ENCODE peak calls at places on chromosomes 11 and 22, in five cellular contexts. One of them, this sample, is unnamed.

GRCh38 chr11:128903248-128904041 is 12.3 kb downstream of the KCNJ5 start:
- DNase-seq in stomach: no peak
- DNase-seq in neuronal stem cell: no peak
- DNase-seq in heart right ventricle: no peak
- DNase-seq in adipocyte: no peak
- DNase-seq in this sample: no peak

GRCh38 chr11:12478743-12479142 is 101.4 kb downstream of the PARVA start:
- DNase-seq in heart right ventricle: no peak
- DNase-seq in neuronal stem cell: no peak
- DNase-seq in stomach: no peak
- DNase-seq in adipocyte: no peak
- DNase-seq in this sample: no peak

GRCh38 chr11:2899080-2899783 is 13.7 kb upstream of the CDKN1C start:
- DNase-seq in heart right ventricle: no peak
- DNase-seq in neuronal stem cell: no peak
- DNase-seq in stomach: no peak
- DNase-seq in adipocyte: no peak
- DNase-seq in this sample: no peak

GRCh38 chr11:93921695-93922468 is 71.5 kb upstream of the VSTM5 start:
- DNase-seq in stomach: peak; percentile 48
- DNase-seq in adipocyte: peak; percentile 76
- DNase-seq in heart right ventricle: no peak
- DNase-seq in neuronal stem cell: peak; percentile 54
- DNase-seq in this sample: peak; percentile 77

GRCh38 chr11:6557761-6558674 is 45.4 kb downstream of the RRP8 start:
- DNase-seq in neuronal stem cell: no peak
- DNase-seq in heart right ventricle: peak; percentile 44
- DNase-seq in stomach: no peak
- DNase-seq in adipocyte: no peak
- DNase-seq in this sample: no peak

GRCh38 chr11:94959179-94959578 is 14.2 kb downstream of the CWC15 start:
- DNase-seq in stomach: no peak
- DNase-seq in heart right ventricle: no peak
- DNase-seq in neuronal stem cell: no peak
- DNase-seq in adipocyte: no peak
- DNase-seq in this sample: no peak

GRCh38 chr11:45647786-45648185 is 17.6 kb downstream of the CHST1 start:
- DNase-seq in stomach: no peak
- DNase-seq in neuronal stem cell: peak; percentile 57
- DNase-seq in adipocyte: no peak
- DNase-seq in heart right ventricle: no peak
- DNase-seq in this sample: no peak

GRCh38 chr11:78228467-78228866 is 39.7 kb downstream of the USP35 start:
- DNase-seq in adipocyte: peak; percentile 73
- DNase-seq in stomach: no peak
- DNase-seq in heart right ventricle: no peak
- DNase-seq in neuronal stem cell: peak; percentile 27
- DNase-seq in this sample: peak; percentile 81

GRCh38 chr11:59141673-59142460 is 789 bp upstream of the FAM111A start:
- DNase-seq in stomach: no peak
- DNase-seq in heart right ventricle: no peak
- DNase-seq in adipocyte: peak; percentile 57
- DNase-seq in neuronal stem cell: no peak
- DNase-seq in this sample: no peak

GRCh38 chr22:26194877-26195276 is 25.6 kb downstream of the SEZ6L start:
- DNase-seq in heart right ventricle: no peak
- DNase-seq in adipocyte: no peak
- DNase-seq in stomach: no peak
- DNase-seq in neuronal stem cell: no peak
- DNase-seq in this sample: no peak

GRCh38 chr22:37556750-37557149 is 3.5 kb upstream of the CDC42EP1 start:
- DNase-seq in stomach: no peak
- DNase-seq in heart right ventricle: no peak
- DNase-seq in neuronal stem cell: no peak
- DNase-seq in adipocyte: peak; percentile 38
- DNase-seq in this sample: no peak

GRCh38 chr22:37485006-37485713 is 1.0 kb downstream of the MFNG start:
- DNase-seq in heart right ventricle: peak; percentile 34
- DNase-seq in neuronal stem cell: no peak
- DNase-seq in adipocyte: no peak
- DNase-seq in stomach: no peak
- DNase-seq in this sample: no peak

GRCh38 chr11:104122008-104122635 is 41.8 kb downstream of the PDGFD start:
- DNase-seq in heart right ventricle: no peak
- DNase-seq in neuronal stem cell: no peak
- DNase-seq in adipocyte: no peak
- DNase-seq in stomach: no peak
- DNase-seq in this sample: no peak

GRCh38 chr11:102794382-102794781 is 3.6 kb downstream of the MMP1 start:
- DNase-seq in stomach: no peak
- DNase-seq in heart right ventricle: no peak
- DNase-seq in adipocyte: peak; percentile 22
- DNase-seq in neuronal stem cell: no peak
- DNase-seq in this sample: peak; percentile 61

GRCh38 chr11:109978895-109979294 is 114.3 kb upstream of the ZC3H12C start:
- DNase-seq in stomach: no peak
- DNase-seq in neuronal stem cell: no peak
- DNase-seq in heart right ventricle: no peak
- DNase-seq in adipocyte: peak; percentile 8
- DNase-seq in this sample: no peak

GRCh38 chr11:119262668-119263351 is 54.1 kb downstream of the MCAM start:
- DNase-seq in adipocyte: no peak
- DNase-seq in neuronal stem cell: no peak
- DNase-seq in heart right ventricle: no peak
- DNase-seq in stomach: no peak
- DNase-seq in this sample: no peak

GRCh38 chr11:95698939-95699562 is 90.5 kb downstream of the FAM76B start:
- DNase-seq in heart right ventricle: no peak
- DNase-seq in neuronal stem cell: no peak
- DNase-seq in adipocyte: no peak
- DNase-seq in stomach: no peak
- DNase-seq in this sample: no peak

GRCh38 chr22:22357024-22357868 is 112.7 kb downstream of the VPREB1 start:
- DNase-seq in stomach: peak; percentile 67
- DNase-seq in heart right ventricle: peak; percentile 57
- DNase-seq in adipocyte: peak; percentile 39
- DNase-seq in neuronal stem cell: peak; percentile 78
- DNase-seq in this sample: peak; percentile 91

GRCh38 chr11:96741068-96741467 is 351.3 kb downstream of the JRKL start:
- DNase-seq in adipocyte: peak; percentile 34
- DNase-seq in neuronal stem cell: no peak
- DNase-seq in stomach: no peak
- DNase-seq in heart right ventricle: no peak
- DNase-seq in this sample: no peak

GRCh38 chr11:122642472-122642922 is 13.0 kb upstream of the UBASH3B start:
- DNase-seq in adipocyte: peak; percentile 79
- DNase-seq in heart right ventricle: no peak
- DNase-seq in stomach: no peak
- DNase-seq in neuronal stem cell: no peak
- DNase-seq in this sample: peak; percentile 66

GRCh38 chr11:45739866-45740265 is 65.1 kb upstream of the SLC35C1 start:
- DNase-seq in heart right ventricle: no peak
- DNase-seq in adipocyte: no peak
- DNase-seq in stomach: no peak
- DNase-seq in neuronal stem cell: no peak
- DNase-seq in this sample: no peak

GRCh38 chr11:92401507-92401906 is 176.9 kb downstream of the FAT3 start:
- DNase-seq in stomach: no peak
- DNase-seq in heart right ventricle: no peak
- DNase-seq in adipocyte: no peak
- DNase-seq in neuronal stem cell: peak; percentile 32
- DNase-seq in this sample: no peak

GRCh38 chr11:86706341-86707131 is 34.1 kb upstream of the ME3 start:
- DNase-seq in heart right ventricle: no peak
- DNase-seq in neuronal stem cell: no peak
- DNase-seq in stomach: no peak
- DNase-seq in adipocyte: no peak
- DNase-seq in this sample: peak; percentile 74

GRCh38 chr11:122785156-122785605 is 53.1 kb upstream of the CRTAM start:
- DNase-seq in adipocyte: no peak
- DNase-seq in heart right ventricle: no peak
- DNase-seq in neuronal stem cell: no peak
- DNase-seq in stomach: no peak
- DNase-seq in this sample: peak; percentile 86

GRCh38 chr22:22936190-22936914 is 48.7 kb downstream of the IGLL5 start:
- DNase-seq in stomach: no peak
- DNase-seq in adipocyte: no peak
- DNase-seq in neuronal stem cell: no peak
- DNase-seq in heart right ventricle: no peak
- DNase-seq in this sample: no peak

GRCh38 chr22:30277547-30278344 is 11.1 kb upstream of the OSM start:
- DNase-seq in adipocyte: peak; percentile 17
- DNase-seq in neuronal stem cell: no peak
- DNase-seq in heart right ventricle: no peak
- DNase-seq in stomach: no peak
- DNase-seq in this sample: no peak

GRCh38 chr11:116852261-116853125 is 15.1 kb upstream of the APOA1 start:
- DNase-seq in neuronal stem cell: no peak
- DNase-seq in heart right ventricle: no peak
- DNase-seq in stomach: no peak
- DNase-seq in adipocyte: peak; percentile 19
- DNase-seq in this sample: no peak

GRCh38 chr11:116847612-116848011 is 10.2 kb upstream of the APOA1 start:
- DNase-seq in neuronal stem cell: no peak
- DNase-seq in adipocyte: no peak
- DNase-seq in stomach: no peak
- DNase-seq in heart right ventricle: no peak
- DNase-seq in this sample: no peak

GRCh38 chr11:116851631-116852030 is 14.2 kb upstream of the APOA1 start:
- DNase-seq in neuronal stem cell: no peak
- DNase-seq in heart right ventricle: no peak
- DNase-seq in adipocyte: no peak
- DNase-seq in stomach: no peak
- DNase-seq in this sample: no peak

GRCh38 chr11:116849491-116849890 is 12.1 kb upstream of the APOA1 start:
- DNase-seq in heart right ventricle: no peak
- DNase-seq in neuronal stem cell: no peak
- DNase-seq in stomach: no peak
- DNase-seq in adipocyte: no peak
- DNase-seq in this sample: no peak

GRCh38 chr11:116849060-116849459 is 11.6 kb upstream of the APOA1 start:
- DNase-seq in neuronal stem cell: no peak
- DNase-seq in heart right ventricle: no peak
- DNase-seq in stomach: no peak
- DNase-seq in adipocyte: no peak
- DNase-seq in this sample: no peak
- H3K36me3 ChIP-seq in neuronal stem cell: peaks cover 33% of the 10 kb centered on the region
- H3K36me3 ChIP-seq in heart right ventricle: peaks cover 66% of the 10 kb centered on the region
- H3K36me3 ChIP-seq in stomach: peaks cover 59% of the 10 kb centered on the region
- H3K36me3 ChIP-seq in adipocyte: peaks cover 42% of the 10 kb centered on the region
- H3K36me3 ChIP-seq in this sample: peaks cover 8% of the 10 kb centered on the region

GRCh38 chr22:42342426-42343135 is 72.1 kb upstream of the TCF20 start:
- DNase-seq in stomach: no peak
- DNase-seq in heart right ventricle: no peak
- DNase-seq in neuronal stem cell: no peak
- DNase-seq in adipocyte: no peak
- DNase-seq in this sample: no peak

GRCh38 chr22:42343551-42344081 is 73.2 kb upstream of the TCF20 start:
- DNase-seq in heart right ventricle: no peak
- DNase-seq in neuronal stem cell: no peak
- DNase-seq in stomach: no peak
- DNase-seq in adipocyte: peak; percentile 74
- DNase-seq in this sample: peak; percentile 42

GRCh38 chr22:42343136-42343484 is 72.7 kb upstream of the TCF20 start:
- DNase-seq in heart right ventricle: no peak
- DNase-seq in neuronal stem cell: no peak
- DNase-seq in adipocyte: no peak
- DNase-seq in stomach: no peak
- DNase-seq in this sample: no peak

GRCh38 chr22:42345458-42345857 is 75.0 kb upstream of the TCF20 start:
- DNase-seq in stomach: no peak
- DNase-seq in adipocyte: no peak
- DNase-seq in heart right ventricle: no peak
- DNase-seq in neuronal stem cell: no peak
- DNase-seq in this sample: no peak

GRCh38 chr22:42344391-42344861 is 74.0 kb upstream of the TCF20 start:
- DNase-seq in adipocyte: no peak
- DNase-seq in neuronal stem cell: no peak
- DNase-seq in heart right ventricle: peak; percentile 62
- DNase-seq in stomach: peak; percentile 61
- DNase-seq in this sample: no peak
- H3K4me3 ChIP-seq in adipocyte: no peak overlapping the region
- H3K4me3 ChIP-seq in neuronal stem cell: no peak overlapping the region
- H3K4me3 ChIP-seq in heart right ventricle: no peak overlapping the region
- H3K4me3 ChIP-seq in stomach: peak overlapping the region; percentile 42
- H3K4me3 ChIP-seq in this sample: no peak overlapping the region

GRCh38 chr22:45582236-45582954 is 79.7 kb downstream of the FBLN1 start:
- DNase-seq in adipocyte: no peak
- DNase-seq in stomach: no peak
- DNase-seq in heart right ventricle: no peak
- DNase-seq in neuronal stem cell: no peak
- DNase-seq in this sample: no peak
- H3K4me1 ChIP-seq in adipocyte: peaks cover 18% of the 10 kb centered on the region
- H3K4me1 ChIP-seq in stomach: peaks cover 28% of the 10 kb centered on the region
- H3K4me1 ChIP-seq in heart right ventricle: peaks cover 6% of the 10 kb centered on the region
- H3K4me1 ChIP-seq in neuronal stem cell: no peaks in the 10 kb centered on the region
- H3K4me1 ChIP-seq in this sample: peaks cover 17% of the 10 kb centered on the region

DNA sequence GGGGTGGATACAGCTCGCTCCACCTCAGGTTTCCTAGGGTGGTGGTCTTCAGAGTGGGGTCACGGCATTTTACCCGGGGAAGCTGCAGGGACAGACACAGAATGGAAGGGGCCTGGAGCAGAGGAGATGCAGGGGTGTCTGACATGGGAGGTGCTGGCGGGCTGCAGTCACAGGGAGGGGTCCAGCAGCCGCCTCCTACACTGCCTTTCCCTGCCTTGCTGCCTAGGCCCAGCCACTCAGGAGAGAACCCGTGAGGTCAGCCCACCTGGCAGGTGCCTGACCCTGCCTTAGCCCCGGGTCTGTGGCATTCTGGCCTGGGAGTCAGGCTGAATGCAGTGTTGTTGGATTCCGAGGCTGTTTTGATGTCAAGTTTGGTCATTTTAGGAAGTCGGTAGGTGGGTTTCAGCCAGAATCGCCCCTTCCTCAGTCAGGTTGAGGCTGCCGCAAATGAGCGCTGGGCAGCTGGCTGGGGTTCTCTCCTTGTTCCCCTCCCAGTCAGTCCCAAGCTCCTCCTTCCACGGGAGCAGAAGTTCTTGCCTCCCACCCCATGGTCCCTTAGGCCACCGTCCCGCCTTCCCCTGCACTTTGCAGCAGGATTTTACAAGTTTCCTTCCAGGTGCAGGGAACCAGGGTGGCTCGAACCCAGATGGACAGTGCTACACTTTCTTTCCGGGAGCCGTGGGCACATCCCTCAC is 294.5 kb downstream of the TBC1D22A start:
- DNase-seq in heart right ventricle: no peak
- DNase-seq in neuronal stem cell: no peak
- DNase-seq in adipocyte: no peak
- DNase-seq in stomach: no peak
- DNase-seq in this sample: no peak
- H3K36me3 ChIP-seq in heart right ventricle: no peaks in the 10 kb centered on the region
- H3K36me3 ChIP-seq in neuronal stem cell: no peaks in the 10 kb centered on the region
- H3K36me3 ChIP-seq in adipocyte: no peaks in the 10 kb centered on the region
- H3K36me3 ChIP-seq in stomach: peaks cover 69% of the 10 kb centered on the region
- H3K36me3 ChIP-seq in this sample: no peaks in the 10 kb centered on the region

This sample was measured in Caco-2.